ENCODE peak calls at places on chromosomes 11 and 22, in seven cellular contexts. Q is brain microvascular endothelial cell, A is astrocyte of the spinal cord, U is lung, P is suprapubic skin, Y is foreskin fibroblast, Z is DND-41. F is an unnamed sample.

GRCh38 chr11:77031599-77031998 is 2.6 kb upstream of the B3GNT6 start:
- DNase-seq in Q (no peak), A (no peak), U (no peak), P (no peak), Y (no peak), Z (no peak), F (no peak)

GRCh38 chr11:116333193-116333592 is 439.6 kb downstream of the BUD13 start:
- DNase-seq in Q (no peak), A (no peak), U (no peak), P (peak), Y (no peak), Z (no peak), F (no peak)

GRCh38 chr22:48926663-48927062 is 901.0 kb downstream of the BRD1 start:
- DNase-seq in Q (no peak), A (no peak), U (no peak), P (no peak), Y (no peak), Z (no peak), F (no peak)

GRCh38 chr11:35740061-35740824 is 77.7 kb downstream of the TRIM44 start:
- DNase-seq in Q (peak), A (peak), U (no peak), P (no peak), Y (no peak), Z (no peak), F (no peak)

GRCh38 chr11:86370922-86371614 is 3.6 kb upstream of the CCDC81 start:
- DNase-seq in Q (peak), A (peak), U (no peak), P (no peak), Y (peak), Z (no peak), F (peak)

GRCh38 chr11:42066113-42066512 is 606.7 kb upstream of the LRRC4C start:
- DNase-seq in Q (peak), A (no peak), U (no peak), P (no peak), Y (no peak), Z (no peak), F (no peak)

GRCh38 chr11:110763249-110764011 is 51.2 kb upstream of the ARHGAP20 start:
- DNase-seq in Q (peak), A (peak), U (peak), P (no peak), Y (peak), Z (no peak), F (peak)

GRCh38 chr11:67271548-67272284 is 5.4 kb downstream of the GRK2 start:
- DNase-seq in Q (no peak), A (no peak), U (no peak), P (no peak), Y (no peak), Z (peak), F (no peak)

GRCh38 chr22:20211997-20212753 is 55.9 kb downstream of the RTN4R start:
- DNase-seq in Q (peak), A (no peak), U (peak), P (no peak), Y (no peak), Z (no peak), F (no peak)

GRCh38 chr11:129814244-129814992 is 1.2 kb upstream of the TMEM45B start:
- DNase-seq in Q (no peak), A (no peak), U (no peak), P (no peak), Y (no peak), Z (peak), F (no peak)

GRCh38 chr11:14506532-14506931 is 6.9 kb upstream of the COPB1 start:
- DNase-seq in Q (peak), A (peak), U (no peak), P (no peak), Y (no peak), Z (no peak), F (no peak)

GRCh38 chr11:86990520-86990919 is 35.3 kb upstream of the FZD4 start:
- DNase-seq in Q (peak), A (peak), U (no peak), P (no peak), Y (peak), Z (no peak), F (no peak)

GRCh38 chr11:70097783-70098182 is 19.7 kb downstream of the ANO1 start:
- DNase-seq in Q (no peak), A (no peak), U (no peak), P (no peak), Y (no peak), Z (no peak), F (no peak)

GRCh38 chr11:102457865-102458264 is 5.3 kb upstream of the TMEM123 start:
- DNase-seq in Q (no peak), A (no peak), U (no peak), P (no peak), Y (no peak), Z (no peak), F (no peak)

GRCh38 chr11:18394928-18395734 is 768 bp downstream of the LDHA start:
- DNase-seq in Q (peak), A (no peak), U (no peak), P (no peak), Y (no peak), Z (peak), F (no peak)

GRCh38 chr11:21346361-21346760 is 677.0 kb downstream of the NELL1 start:
- DNase-seq in Q (no peak), A (no peak), U (no peak), P (no peak), Y (no peak), Z (no peak), F (no peak)

GRCh38 chr22:44344407-44344806 is 31.7 kb upstream of the SHISAL1 start:
- DNase-seq in Q (no peak), A (no peak), U (no peak), P (no peak), Y (no peak), Z (no peak), F (no peak)

GRCh38 chr11:75103380-75104026 is 6.8 kb upstream of the OR2AT4 start:
- DNase-seq in Q (peak), A (peak), U (no peak), P (no peak), Y (peak), Z (no peak), F (peak)

GRCh38 chr11:59550368-59550841 is 39.1 kb downstream of the OR4D9 start:
- DNase-seq in Q (peak), A (peak), U (peak), P (no peak), Y (peak), Z (peak), F (peak)

GRCh38 chr11:84691830-84692229 is 935.3 kb downstream of the DLG2 start:
- DNase-seq in Q (no peak), A (no peak), U (no peak), P (no peak), Y (no peak), Z (no peak), F (no peak)

GRCh38 chr11:119290894-119291497 is 25.9 kb downstream of the MCAM start:
- DNase-seq in Q (no peak), A (no peak), U (no peak), P (no peak), Y (no peak), Z (no peak), F (no peak)

GRCh38 chr11:6862961-6863360 is at the start of gene OR10A2:
- DNase-seq in Q (no peak), A (peak), U (no peak), P (no peak), Y (peak), Z (no peak), F (peak)

GRCh38 chr22:19703869-19704268 is 10.4 kb upstream of the SEPTIN5 start:
- DNase-seq in Q (no peak), A (no peak), U (no peak), P (peak), Y (no peak), Z (no peak), F (no peak)

GRCh38 chr11:7480132-7480531 is 5.2 kb upstream of the OLFML1 start:
- DNase-seq in Q (no peak), A (no peak), U (no peak), P (no peak), Y (peak), Z (no peak), F (no peak)

GRCh38 chr22:38845368-38845740 is 1.5 kb upstream of the NPTXR start:
- DNase-seq in Q (no peak), A (no peak), U (no peak), P (no peak), Y (no peak), Z (no peak), F (no peak)

GRCh38 chr22:38843201-38843715 is 570 bp downstream of the NPTXR start:
- DNase-seq in Q (peak), A (peak), U (no peak), P (no peak), Y (peak), Z (peak), F (no peak)

GRCh38 chr22:38844661-38845367 is 986 bp upstream of the NPTXR start:
- DNase-seq in Q (no peak), A (peak), U (no peak), P (no peak), Y (no peak), Z (no peak), F (no peak)

GRCh38 chr22:38842512-38843200 is 1.2 kb downstream of the NPTXR start:
- DNase-seq in Q (no peak), A (no peak), U (no peak), P (no peak), Y (no peak), Z (no peak), F (no peak)

GRCh38 chr22:38843716-38844660 is at the start of gene NPTXR:
- DNase-seq in Q (no peak), A (no peak), U (no peak), P (no peak), Y (peak), Z (peak), F (no peak)
- H3K4me3 ChIP-seq in Q (peak), A (no peak), U (peak), P (peak), Y (peak), Z (no peak), F (no peak)

DNA sequence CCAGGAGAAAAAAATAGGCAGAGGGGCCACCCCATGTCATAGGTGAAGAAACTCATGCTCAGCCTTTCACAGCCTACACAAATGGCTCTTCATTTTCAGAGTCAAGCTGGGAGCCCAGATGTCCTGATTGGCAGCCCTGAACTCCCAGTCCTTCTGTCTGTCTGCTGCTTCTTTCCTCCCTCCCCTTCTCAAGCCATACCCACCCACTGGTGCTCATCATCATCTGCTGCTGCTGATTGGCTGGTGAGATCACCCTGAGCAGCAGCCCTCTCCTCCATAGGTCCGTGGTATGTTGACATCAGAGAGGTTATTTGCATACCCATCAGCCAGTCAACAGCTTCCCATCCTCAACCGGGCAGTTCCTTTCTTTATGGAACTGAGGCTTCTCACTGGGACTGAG is 46.1 kb upstream of the PRDM11 start:
- DNase-seq in Q (no peak), A (no peak), U (peak), P (peak), Y (no peak), Z (peak), F (no peak)
- TF ChIP-seq CTCF in Q (no peak), A (no peak), U (no peak), P (no peak), Y (no peak), Z (no peak), F (no peak)

GRCh38 chr11:57512646-57513445 is 2.7 kb downstream of the SLC43A1 start:
- DNase-seq in Q (no peak), A (no peak), U (no peak), P (no peak), Y (no peak), Z (no peak), F (no peak)
- H3K4me3 ChIP-seq in Q (no peak), A (no peak), U (no peak), P (no peak), Y (no peak), Z (no peak), F (peak)

GRCh38 chr11:73760066-73760679 is 701 bp downstream of the RAB6A start:
- DNase-seq in Q (no peak), A (peak), U (peak), P (peak), Y (peak), Z (peak), F (no peak)

GRCh38 chr11:73761403-73761945 is 600 bp upstream of the RAB6A start:
- DNase-seq in Q (no peak), A (no peak), U (no peak), P (no peak), Y (no peak), Z (no peak), F (no peak)

GRCh38 chr11:73758451-73758850 is 2.4 kb downstream of the RAB6A start:
- DNase-seq in Q (no peak), A (no peak), U (no peak), P (no peak), Y (no peak), Z (no peak), F (no peak)

GRCh38 chr11:73760680-73761402 is at the start of gene RAB6A:
- DNase-seq in Q (peak), A (peak), U (peak), P (peak), Y (peak), Z (peak), F (peak)

DNA sequence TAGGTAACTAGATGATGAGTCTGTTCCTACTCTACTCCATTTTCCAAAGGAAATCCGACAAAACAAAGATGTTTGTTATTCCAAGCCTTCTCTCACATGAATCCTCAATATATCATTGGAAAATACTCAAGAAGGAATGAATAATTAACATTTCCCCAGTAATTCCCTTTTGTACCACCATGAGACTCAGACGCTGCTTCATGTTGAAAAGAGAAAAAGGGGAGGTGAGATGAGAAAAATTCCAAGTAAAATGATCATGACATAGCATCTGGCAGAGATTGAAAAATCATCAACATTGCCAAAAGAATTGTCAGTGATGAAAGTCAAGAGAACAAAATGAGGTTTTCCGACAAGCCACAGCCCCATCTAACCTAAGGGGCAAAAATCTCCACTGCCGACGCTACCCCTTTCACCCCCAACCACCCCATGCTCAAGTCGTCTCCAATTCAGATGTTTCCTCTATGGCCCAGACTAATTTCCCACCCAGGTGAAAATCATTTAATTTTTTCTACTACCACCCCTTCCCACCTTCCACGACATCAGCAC is 1.3 kb downstream of the RAB6A start:
- DNase-seq in Q (no peak), A (peak), U (no peak), P (no peak), Y (no peak), Z (no peak), F (no peak)
- TF ChIP-seq CTCF in Q (no peak), A (peak), U (no peak), P (no peak), Y (no peak), Z (no peak), F (no peak)

GRCh38 chr11:1547467-1548098 is 24.5 kb downstream of the DUSP8 start:
- DNase-seq in Q (no peak), A (no peak), U (no peak), P (no peak), Y (no peak), Z (no peak), F (no peak)
- H3K4me3 ChIP-seq in Q (no peak), A (no peak), U (no peak), P (peak), Y (no peak), Z (no peak), F (no peak)

GRCh38 chr11:3181722-3182461 is 16.8 kb upstream of the OSBPL5 start:
- DNase-seq in Q (no peak), A (no peak), U (no peak), P (no peak), Y (no peak), Z (no peak), F (no peak)
- TF ChIP-seq CTCF in Q (no peak), A (no peak), U (no peak), P (no peak), Y (no peak), Z (no peak), F (no peak)

DNA sequence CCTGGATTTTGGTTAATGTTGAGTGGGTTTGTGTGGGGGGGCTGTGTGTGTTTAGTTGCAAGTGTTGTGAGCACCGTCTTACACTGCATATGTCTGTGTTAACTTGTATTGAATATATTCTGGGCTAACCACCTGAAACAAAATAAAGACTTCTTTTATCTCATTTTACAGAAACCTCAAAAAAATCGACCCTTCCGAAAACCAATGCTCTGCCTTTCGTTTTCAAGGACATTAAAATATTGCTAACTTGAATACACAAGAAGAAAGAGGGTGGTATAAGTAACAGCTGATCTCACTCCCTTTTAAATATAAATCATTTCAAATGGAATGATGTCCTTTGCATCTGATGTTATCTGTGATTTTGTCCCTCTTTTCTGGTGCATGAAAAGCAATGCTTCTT is 192.3 kb upstream of the BLID start:
- DNase-seq in Q (no peak), A (no peak), U (no peak), P (no peak), Y (no peak), Z (no peak), F (no peak)
- H3K4me3 ChIP-seq in Q (no peak), A (no peak), U (no peak), P (no peak), Y (no peak), Z (no peak), F (no peak)

DNA sequence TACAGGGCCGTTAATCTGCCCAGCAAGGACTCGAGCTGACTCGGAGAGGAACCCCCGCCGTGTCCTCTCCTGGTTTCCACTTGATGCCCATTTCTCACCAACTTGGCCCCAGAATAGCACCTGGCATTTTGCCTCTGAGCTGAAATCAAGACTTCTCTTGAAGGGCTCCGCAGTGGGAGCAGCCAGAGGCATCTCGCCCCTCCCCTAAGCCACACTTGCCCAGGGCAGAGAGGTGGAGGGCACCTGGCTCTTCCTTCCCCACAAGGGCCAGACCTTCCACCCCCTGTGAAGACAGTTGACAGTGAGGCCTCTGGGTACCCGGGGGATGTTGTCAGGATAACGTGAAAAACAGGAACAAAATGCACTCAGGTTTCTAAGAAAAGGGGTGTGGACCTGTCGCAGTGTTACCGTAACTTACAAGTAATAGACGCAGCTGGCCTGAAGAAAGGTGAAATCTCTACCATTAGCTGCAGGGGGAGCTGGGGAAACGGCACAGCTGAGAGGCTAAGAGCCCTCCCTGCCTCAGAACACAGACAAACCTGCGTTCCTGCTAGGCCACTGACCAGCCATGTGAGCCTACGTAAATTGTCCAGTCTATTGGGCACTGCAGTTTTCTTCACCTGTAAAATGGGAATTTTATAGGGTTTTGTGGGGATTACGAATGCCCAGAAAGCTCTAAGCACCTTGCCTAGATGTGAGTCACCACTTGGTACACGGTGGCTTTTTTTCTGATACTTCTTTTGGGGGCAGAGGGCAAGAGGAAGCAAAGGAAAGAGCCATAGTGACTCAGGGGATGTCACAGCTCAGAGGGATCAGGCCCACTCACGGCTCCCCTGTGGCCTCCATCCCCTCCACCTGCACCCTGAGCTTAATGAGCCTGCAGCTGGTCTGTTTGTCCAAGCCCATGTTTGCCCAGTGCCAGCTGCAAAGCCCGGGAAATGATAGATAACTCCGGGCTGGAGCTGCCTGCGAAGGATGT is 18.6 kb upstream of the CABP7 start:
- DNase-seq in Q (no peak), A (no peak), U (peak), P (no peak), Y (no peak), Z (no peak), F (no peak)
- TF ChIP-seq CTCF in Q (peak), A (peak), U (no peak), P (no peak), Y (no peak), Z (no peak), F (peak)

DNA sequence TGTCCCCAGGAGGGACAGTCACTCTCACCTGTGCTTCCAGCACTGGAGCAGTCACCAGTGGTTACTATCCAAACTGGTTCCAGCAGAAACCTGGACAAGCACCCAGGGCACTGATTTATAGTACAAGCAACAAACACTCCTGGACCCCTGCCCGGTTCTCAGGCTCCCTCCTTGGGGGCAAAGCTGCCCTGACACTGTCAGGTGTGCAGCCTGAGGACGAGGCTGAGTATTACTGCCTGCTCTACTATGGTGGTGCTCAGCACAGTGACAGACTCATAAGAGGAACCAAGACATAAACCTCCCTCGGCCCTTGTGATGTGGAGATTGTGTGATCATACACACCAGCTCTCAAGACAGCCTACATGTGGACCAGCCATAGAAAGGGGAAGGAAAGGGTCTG is 113.3 kb downstream of the ZNF280B start:
- DNase-seq in Q (no peak), A (no peak), U (no peak), P (no peak), Y (no peak), Z (peak), F (no peak)
- H3K4me3 ChIP-seq in Q (no peak), A (no peak), U (no peak), P (no peak), Y (no peak), Z (no peak), F (no peak)